ENCODE peak calls at places on chromosome 22, in six cellular contexts. A, G, I, K, T and D are unnamed samples.

GRCh38 chr22:44862281-44862680 is 109.9 kb downstream of the ARHGAP8 start:
- DNase-seq in A (no peak), G (no peak), I (no peak), K (no peak), T (no peak), D (no peak)

GRCh38 chr22:21961886-21962654 is 9.4 kb upstream of the PPM1F start:
- DNase-seq in A (no peak), G (no peak), I (peak), K (peak), T (peak), D (peak)

GRCh38 chr22:39517470-39517869 is 2.9 kb upstream of the ATF4 start:
- DNase-seq in A (no peak), G (no peak), I (no peak), K (no peak), T (no peak), D (no peak)

GRCh38 chr22:46866591-46866990 is 104.1 kb downstream of the TBC1D22A start:
- DNase-seq in A (no peak), G (no peak), I (peak), K (peak), T (peak), D (peak)

GRCh38 chr22:20236052-20236717 is 31.9 kb downstream of the RTN4R start:
- DNase-seq in A (no peak), G (no peak), I (no peak), K (no peak), T (no peak), D (no peak)

GRCh38 chr22:39524089-39524752 is 3.9 kb downstream of the ATF4 start:
- DNase-seq in A (no peak), G (no peak), I (no peak), K (no peak), T (no peak), D (no peak)

GRCh38 chr22:27797793-27798525 is 3.6 kb downstream of the MN1 start:
- DNase-seq in A (no peak), G (peak), I (no peak), K (no peak), T (peak), D (no peak)

GRCh38 chr22:30802202-30803166 is 107.8 kb downstream of the OSBP2 start:
- DNase-seq in A (peak), G (peak), I (peak), K (peak), T (peak), D (peak)

GRCh38 chr22:39182478-39183030 is 30.1 kb upstream of the CBX7 start:
- DNase-seq in A (no peak), G (no peak), I (no peak), K (no peak), T (peak), D (no peak)

DNA sequence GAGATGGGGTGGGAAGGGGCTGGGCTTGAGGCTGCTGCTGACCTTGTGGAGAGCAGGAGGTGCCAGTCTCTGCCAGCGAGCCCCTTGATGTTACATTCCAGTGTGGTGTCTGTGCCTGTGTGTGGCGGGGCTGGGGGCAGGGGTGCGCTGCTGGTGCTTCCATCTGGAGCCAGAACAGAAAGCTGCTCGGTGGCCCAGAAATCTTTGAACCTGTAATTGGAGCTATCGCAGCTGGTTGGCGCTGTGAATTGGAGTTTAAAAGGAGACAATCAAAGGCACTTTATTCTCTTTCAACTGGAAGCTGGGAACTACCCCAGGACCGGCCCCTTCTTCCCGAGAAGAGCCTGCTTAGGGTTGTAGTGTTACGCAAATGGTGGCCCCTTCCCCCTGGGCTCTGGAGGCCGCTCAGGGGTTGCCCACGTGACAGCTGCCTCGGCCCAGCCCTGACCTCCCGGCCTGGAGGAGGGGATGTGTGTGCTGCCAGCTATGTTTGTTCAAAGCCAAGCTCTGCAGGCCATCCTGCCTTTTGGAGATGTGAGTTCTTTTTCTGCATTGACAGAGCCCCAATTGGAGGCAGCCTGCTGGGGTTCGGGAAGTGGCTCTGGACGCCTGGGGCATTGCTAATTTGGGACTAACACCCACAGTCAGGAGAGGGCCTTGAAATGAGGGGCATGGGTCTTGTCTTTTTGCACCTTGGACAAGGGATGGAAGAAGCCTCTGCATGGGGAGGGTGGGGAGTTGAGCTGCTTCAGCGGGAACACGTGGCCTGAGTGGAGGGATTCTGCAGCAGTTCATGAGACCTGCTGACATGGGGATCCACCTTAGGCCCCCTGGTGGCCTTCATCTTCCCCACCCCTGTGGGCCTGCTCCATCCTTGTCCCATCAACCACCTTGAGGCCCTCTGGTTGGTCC is 14.0 kb upstream of the ARSA start:
- DNase-seq in A (no peak), G (no peak), I (no peak), K (peak), T (peak), D (no peak)
- TF ChIP-seq CTCF in A (no peak), G (no peak), I (no peak), K (peak), T (peak), D (no peak)

GRCh38 chr22:19114984-19115552 is 7.1 kb downstream of the DGCR2 start:
- DNase-seq in A (no peak), G (no peak), I (no peak), K (no peak), T (no peak), D (no peak)

GRCh38 chr22:19117111-19117512 is 5.1 kb downstream of the DGCR2 start:
- DNase-seq in A (no peak), G (no peak), I (no peak), K (no peak), T (no peak), D (no peak)

GRCh38 chr22:19118601-19118880 is 3.7 kb downstream of the DGCR2 start:
- DNase-seq in A (no peak), G (no peak), I (no peak), K (no peak), T (no peak), D (no peak)

GRCh38 chr22:19113429-19113828 is 8.8 kb downstream of the DGCR2 start:
- DNase-seq in A (no peak), G (no peak), I (no peak), K (no peak), T (no peak), D (no peak)

DNA sequence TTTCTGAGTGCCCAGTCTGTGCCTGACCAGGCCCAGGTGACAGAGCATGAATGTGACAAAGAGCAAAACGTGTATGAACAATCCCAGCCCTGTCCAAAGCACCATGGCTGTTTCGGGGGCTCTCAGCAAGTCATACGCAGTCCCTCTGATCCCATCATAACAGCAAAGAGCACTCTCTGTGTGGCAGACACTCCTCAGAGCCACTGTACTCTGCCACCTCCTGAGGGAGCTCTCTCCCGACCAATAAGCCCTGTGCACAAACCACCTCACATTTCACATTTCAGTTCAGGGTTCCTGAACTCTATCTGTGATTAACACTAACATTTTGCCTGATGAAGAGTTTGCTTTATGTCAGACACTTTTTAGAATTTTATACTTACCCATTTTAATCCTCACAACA is 6.6 kb downstream of the DGCR2 start:
- DNase-seq in A (no peak), G (no peak), I (no peak), K (no peak), T (no peak), D (no peak)
- TF ChIP-seq CTCF in A (no peak), G (no peak), I (peak), K (peak), T (no peak), D (no peak)

DNA sequence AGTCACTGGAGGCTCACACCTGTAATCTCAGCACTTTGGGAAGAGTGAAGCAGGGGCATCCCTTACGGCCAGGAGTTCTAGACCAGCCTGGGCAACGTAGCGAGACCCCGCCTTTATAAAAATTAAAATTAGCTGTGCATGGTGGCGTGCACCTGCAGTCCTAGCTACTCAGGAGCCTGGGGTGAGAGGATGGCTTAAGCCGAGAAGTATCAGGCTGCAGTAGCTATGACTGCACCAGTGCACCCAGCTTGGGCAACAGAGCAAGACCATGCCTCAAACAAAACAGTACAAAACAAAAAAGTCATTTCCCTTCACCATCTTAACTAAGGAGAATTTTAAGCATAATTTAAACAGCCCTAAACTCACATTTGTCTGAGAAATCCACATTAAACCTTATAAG is 23.2 kb upstream of the TFIP11 start:
- DNase-seq in A (no peak), G (no peak), I (no peak), K (no peak), T (no peak), D (no peak)
- TF ChIP-seq CTCF in A (no peak), G (no peak), I (no peak), K (no peak), T (no peak), D (no peak)

GRCh38 chr22:48070760-48071159 is 1308.3 kb downstream of the TBC1D22A start:
- DNase-seq in A (no peak), G (no peak), I (no peak), K (no peak), T (no peak), D (no peak)
- TF ChIP-seq CTCF in A (no peak), G (no peak), I (no peak), K (no peak), T (no peak), D (no peak)